ENCODE peak calls at places on chromosomes 16 and 17, in nine cellular contexts. One of them, this sample, is unnamed.

GRCh38 chr17:40558651-40559015 is 6.6 kb downstream of the CCR7 start:
- DNase-seq in IMR-90: no peak
- DNase-seq in fibroblast of pulmonary artery: no peak
- DNase-seq in H1: no peak
- DNase-seq in HFF-Myc: no peak
- DNase-seq in uterus: no peak
- DNase-seq in Panc1: no peak
- DNase-seq in left ventricle myocardium inferior: no peak
- DNase-seq in hepatocyte: no peak
- DNase-seq in this sample: no peak

GRCh38 chr16:49857423-49858181 is 1.7 kb upstream of the ZNF423 start:
- DNase-seq in IMR-90: peak; percentile 11
- DNase-seq in fibroblast of pulmonary artery: peak; percentile 69
- DNase-seq in H1: peak; percentile 89
- DNase-seq in HFF-Myc: no peak
- DNase-seq in uterus: peak; percentile 59
- DNase-seq in Panc1: no peak
- DNase-seq in left ventricle myocardium inferior: peak; percentile 61
- DNase-seq in hepatocyte: peak; percentile 85
- DNase-seq in this sample: peak; percentile 46

GRCh38 chr16:73037331-73037745 is 10.6 kb downstream of the ZFHX3 start:
- DNase-seq in IMR-90: no peak
- DNase-seq in fibroblast of pulmonary artery: no peak
- DNase-seq in H1: no peak
- DNase-seq in HFF-Myc: no peak
- DNase-seq in uterus: no peak
- DNase-seq in Panc1: no peak
- DNase-seq in left ventricle myocardium inferior: peak; percentile 49
- DNase-seq in hepatocyte: no peak
- DNase-seq in this sample: no peak

GRCh38 chr17:77825621-77826020 is 132.9 kb upstream of the TNRC6C start:
- DNase-seq in IMR-90: no peak
- DNase-seq in fibroblast of pulmonary artery: no peak
- DNase-seq in H1: no peak
- DNase-seq in HFF-Myc: no peak
- DNase-seq in uterus: no peak
- DNase-seq in Panc1: no peak
- DNase-seq in left ventricle myocardium inferior: no peak
- DNase-seq in hepatocyte: no peak
- DNase-seq in this sample: no peak

GRCh38 chr17:27544350-27545131 is 86.4 kb upstream of the LGALS9 start:
- DNase-seq in IMR-90: peak; percentile 63
- DNase-seq in fibroblast of pulmonary artery: peak; percentile 36
- DNase-seq in H1: no peak
- DNase-seq in HFF-Myc: no peak
- DNase-seq in uterus: no peak
- DNase-seq in Panc1: no peak
- DNase-seq in left ventricle myocardium inferior: no peak
- DNase-seq in hepatocyte: no peak
- DNase-seq in this sample: no peak

GRCh38 chr17:725084-725483 is 7.3 kb upstream of the TLCD3A start:
- DNase-seq in IMR-90: no peak
- DNase-seq in fibroblast of pulmonary artery: no peak
- DNase-seq in H1: no peak
- DNase-seq in HFF-Myc: no peak
- DNase-seq in uterus: no peak
- DNase-seq in Panc1: no peak
- DNase-seq in left ventricle myocardium inferior: no peak
- DNase-seq in hepatocyte: no peak
- DNase-seq in this sample: no peak

GRCh38 chr16:65534121-65534528 is 412.3 kb upstream of the CDH11 start:
- DNase-seq in IMR-90: peak; percentile 43
- DNase-seq in fibroblast of pulmonary artery: peak; percentile 22
- DNase-seq in H1: no peak
- DNase-seq in HFF-Myc: no peak
- DNase-seq in uterus: no peak
- DNase-seq in Panc1: no peak
- DNase-seq in left ventricle myocardium inferior: no peak
- DNase-seq in hepatocyte: no peak
- DNase-seq in this sample: no peak

GRCh38 chr16:29925173-29925804 is 737 bp downstream of the KCTD13 start:
- DNase-seq in IMR-90: no peak
- DNase-seq in fibroblast of pulmonary artery: no peak
- DNase-seq in H1: no peak
- DNase-seq in HFF-Myc: no peak
- DNase-seq in uterus: no peak
- DNase-seq in Panc1: no peak
- DNase-seq in left ventricle myocardium inferior: no peak
- DNase-seq in hepatocyte: no peak
- DNase-seq in this sample: peak; percentile 16

GRCh38 chr17:27241346-27241946 is 52.5 kb upstream of the WSB1 start:
- DNase-seq in IMR-90: peak; percentile 10
- DNase-seq in fibroblast of pulmonary artery: peak; percentile 40
- DNase-seq in H1: no peak
- DNase-seq in HFF-Myc: no peak
- DNase-seq in uterus: no peak
- DNase-seq in Panc1: no peak
- DNase-seq in left ventricle myocardium inferior: no peak
- DNase-seq in hepatocyte: peak; percentile 71
- DNase-seq in this sample: peak; percentile 72

GRCh38 chr16:29708917-29709600 is 30.1 kb downstream of the QPRT start:
- DNase-seq in IMR-90: no peak
- DNase-seq in fibroblast of pulmonary artery: no peak
- DNase-seq in H1: peak; percentile 73
- DNase-seq in HFF-Myc: no peak
- DNase-seq in uterus: no peak
- DNase-seq in Panc1: no peak
- DNase-seq in left ventricle myocardium inferior: no peak
- DNase-seq in hepatocyte: no peak
- DNase-seq in this sample: no peak

GRCh38 chr17:40286473-40286872 is 1.2 kb upstream of the CDC6 start:
- DNase-seq in IMR-90: no peak
- DNase-seq in fibroblast of pulmonary artery: no peak
- DNase-seq in H1: no peak
- DNase-seq in HFF-Myc: no peak
- DNase-seq in uterus: no peak
- DNase-seq in Panc1: no peak
- DNase-seq in left ventricle myocardium inferior: no peak
- DNase-seq in hepatocyte: no peak
- DNase-seq in this sample: no peak

GRCh38 chr17:63838586-63839184 is 3.8 kb downstream of the SMARCD2 start:
- DNase-seq in IMR-90: peak; percentile 45
- DNase-seq in fibroblast of pulmonary artery: peak; percentile 89
- DNase-seq in H1: no peak
- DNase-seq in HFF-Myc: no peak
- DNase-seq in uterus: peak; percentile 94
- DNase-seq in Panc1: no peak
- DNase-seq in left ventricle myocardium inferior: peak; percentile 93
- DNase-seq in hepatocyte: peak; percentile 64
- DNase-seq in this sample: peak; percentile 91

GRCh38 chr17:7133916-7134315 is 19.3 kb upstream of the ASGR2 start:
- DNase-seq in IMR-90: no peak
- DNase-seq in fibroblast of pulmonary artery: no peak
- DNase-seq in H1: no peak
- DNase-seq in HFF-Myc: no peak
- DNase-seq in uterus: no peak
- DNase-seq in Panc1: no peak
- DNase-seq in left ventricle myocardium inferior: no peak
- DNase-seq in hepatocyte: no peak
- DNase-seq in this sample: no peak

GRCh38 chr17:20890338-20890737 is 152.5 kb downstream of the USP22 start:
- DNase-seq in IMR-90: no peak
- DNase-seq in fibroblast of pulmonary artery: no peak
- DNase-seq in H1: no peak
- DNase-seq in HFF-Myc: no peak
- DNase-seq in uterus: no peak
- DNase-seq in Panc1: no peak
- DNase-seq in left ventricle myocardium inferior: no peak
- DNase-seq in hepatocyte: no peak
- DNase-seq in this sample: no peak

DNA sequence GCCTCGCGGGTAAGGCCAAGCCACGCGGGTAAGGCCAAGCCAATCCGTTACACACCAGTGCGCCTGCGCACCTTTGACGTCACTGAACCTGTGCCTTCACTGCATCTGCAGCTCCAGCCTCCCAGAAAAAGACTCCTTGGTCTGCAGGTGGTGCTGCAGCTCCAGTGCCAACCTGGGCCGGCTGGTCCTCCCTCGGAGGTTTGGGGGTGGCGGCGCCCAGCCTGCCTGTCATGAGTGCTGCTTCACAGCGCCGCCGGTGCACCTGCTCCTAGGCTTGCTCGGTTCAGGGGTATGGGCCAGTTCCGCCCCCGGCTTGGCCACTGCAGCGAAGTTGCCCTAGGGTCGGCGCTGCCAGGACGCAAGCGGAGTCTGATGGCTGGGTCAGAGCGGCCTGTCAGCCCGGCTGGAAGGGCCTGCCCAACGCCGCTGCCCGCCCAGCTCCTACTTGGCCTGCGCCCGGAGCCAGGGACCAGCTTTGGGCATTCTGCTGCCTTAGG is 146.6 kb downstream of the USP22 start:
- DNase-seq in IMR-90: peak; percentile 1
- DNase-seq in fibroblast of pulmonary artery: peak; percentile 17
- DNase-seq in H1: no peak
- DNase-seq in HFF-Myc: no peak
- DNase-seq in uterus: peak; percentile 42
- DNase-seq in Panc1: no peak
- DNase-seq in left ventricle myocardium inferior: no peak
- DNase-seq in hepatocyte: no peak
- DNase-seq in this sample: peak; percentile 23
- TF ChIP-seq CTCF in IMR-90: peak; percentile 9
- TF ChIP-seq CTCF in fibroblast of pulmonary artery: no peak
- TF ChIP-seq CTCF in H1: peak; percentile 20
- TF ChIP-seq CTCF in HFF-Myc: peak; percentile 7
- TF ChIP-seq CTCF in uterus: no peak
- TF ChIP-seq CTCF in Panc1: peak; percentile 43
- TF ChIP-seq CTCF in left ventricle myocardium inferior: no peak
- TF ChIP-seq CTCF in hepatocyte: no peak
- TF ChIP-seq CTCF in this sample: peak; percentile 13

GRCh38 chr17:9813166-9813565 is 8.7 kb downstream of the GSG1L2 start:
- DNase-seq in IMR-90: no peak
- DNase-seq in fibroblast of pulmonary artery: no peak
- DNase-seq in H1: no peak
- DNase-seq in HFF-Myc: no peak
- DNase-seq in uterus: no peak
- DNase-seq in Panc1: no peak
- DNase-seq in left ventricle myocardium inferior: no peak
- DNase-seq in hepatocyte: no peak
- DNase-seq in this sample: no peak
- H3K4me3 ChIP-seq in IMR-90: no peak overlapping the region
- H3K4me3 ChIP-seq in fibroblast of pulmonary artery: no peak overlapping the region
- H3K4me3 ChIP-seq in H1: no peak overlapping the region
- H3K4me3 ChIP-seq in HFF-Myc: no peak overlapping the region
- H3K4me3 ChIP-seq in uterus: no peak overlapping the region
- H3K4me3 ChIP-seq in Panc1: no peak overlapping the region
- H3K4me3 ChIP-seq in left ventricle myocardium inferior: no peak overlapping the region
- H3K4me3 ChIP-seq in hepatocyte: no peak overlapping the region
- H3K4me3 ChIP-seq in this sample: no peak overlapping the region

DNA sequence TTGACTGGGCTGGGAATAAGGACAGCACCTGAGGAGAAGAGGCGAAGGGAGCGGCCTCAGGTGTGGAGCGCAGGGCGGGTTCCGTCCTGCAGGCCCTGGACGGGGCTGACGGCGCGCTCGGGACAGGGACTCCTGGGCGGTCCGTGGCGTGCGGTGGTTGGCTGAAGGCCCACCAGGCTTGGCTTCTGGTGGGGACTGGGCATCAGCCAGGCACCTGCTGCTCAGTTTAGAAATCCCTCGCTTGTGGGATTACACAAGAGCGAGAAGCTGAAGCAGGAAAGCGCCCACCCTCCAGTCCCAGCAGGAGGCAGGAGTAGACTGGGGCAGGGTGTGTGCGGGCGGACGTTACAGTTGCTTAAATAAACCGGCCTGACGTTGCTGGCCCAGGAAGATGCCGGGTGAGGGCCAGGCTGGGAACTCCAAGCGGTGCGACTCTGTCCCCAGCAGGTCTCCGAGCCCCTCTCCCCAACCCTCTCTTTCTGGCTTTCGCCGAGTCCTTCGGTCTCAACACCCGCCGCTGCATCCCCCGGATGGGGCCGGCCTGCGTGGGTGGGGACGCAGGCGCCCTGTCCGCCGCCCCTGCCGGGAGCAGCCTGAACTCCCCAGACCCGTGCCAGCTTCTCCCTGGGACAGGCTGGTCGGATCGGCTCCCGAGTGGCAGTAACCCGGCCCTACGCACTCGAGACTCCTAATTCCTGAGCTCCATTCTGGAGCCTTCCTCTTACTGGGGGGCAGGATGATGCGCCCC is 639 bp downstream of the MIF4GD start:
- DNase-seq in IMR-90: peak; percentile 76
- DNase-seq in fibroblast of pulmonary artery: peak; percentile 80
- DNase-seq in H1: peak; percentile 81
- DNase-seq in HFF-Myc: no peak
- DNase-seq in uterus: peak; percentile 60
- DNase-seq in Panc1: peak; percentile 35
- DNase-seq in left ventricle myocardium inferior: peak; percentile 62
- DNase-seq in hepatocyte: peak; percentile 88
- DNase-seq in this sample: peak; percentile 70
- TF ChIP-seq CTCF in IMR-90: peak; percentile 63
- TF ChIP-seq CTCF in fibroblast of pulmonary artery: peak; percentile 46
- TF ChIP-seq CTCF in H1: no peak
- TF ChIP-seq CTCF in HFF-Myc: peak; percentile 59
- TF ChIP-seq CTCF in uterus: peak; percentile 22
- TF ChIP-seq CTCF in Panc1: no peak
- TF ChIP-seq CTCF in left ventricle myocardium inferior: peak; percentile 15
- TF ChIP-seq CTCF in hepatocyte: peak; percentile 49
- TF ChIP-seq CTCF in this sample: peak; percentile 47

GRCh38 chr17:81403040-81403467 is 7.8 kb downstream of the BAHCC1 start:
- DNase-seq in IMR-90: peak; percentile 46
- DNase-seq in fibroblast of pulmonary artery: no peak
- DNase-seq in H1: no peak
- DNase-seq in HFF-Myc: no peak
- DNase-seq in uterus: no peak
- DNase-seq in Panc1: no peak
- DNase-seq in left ventricle myocardium inferior: no peak
- DNase-seq in hepatocyte: no peak
- DNase-seq in this sample: peak; percentile 59

GRCh38 chr17:81405382-81406005 is 10.2 kb downstream of the BAHCC1 start:
- DNase-seq in IMR-90: no peak
- DNase-seq in fibroblast of pulmonary artery: peak; percentile 96
- DNase-seq in H1: no peak
- DNase-seq in HFF-Myc: no peak
- DNase-seq in uterus: peak; percentile 95
- DNase-seq in Panc1: no peak
- DNase-seq in left ventricle myocardium inferior: peak; percentile 78
- DNase-seq in hepatocyte: peak; percentile 55
- DNase-seq in this sample: peak; percentile 98

GRCh38 chr17:81402530-81402941 is 7.3 kb downstream of the BAHCC1 start:
- DNase-seq in IMR-90: no peak
- DNase-seq in fibroblast of pulmonary artery: no peak
- DNase-seq in H1: no peak
- DNase-seq in HFF-Myc: no peak
- DNase-seq in uterus: no peak
- DNase-seq in Panc1: no peak
- DNase-seq in left ventricle myocardium inferior: peak; percentile 60
- DNase-seq in hepatocyte: no peak
- DNase-seq in this sample: peak; percentile 50

GRCh38 chr17:81404557-81405165 is 9.4 kb downstream of the BAHCC1 start:
- DNase-seq in IMR-90: no peak
- DNase-seq in fibroblast of pulmonary artery: no peak
- DNase-seq in H1: no peak
- DNase-seq in HFF-Myc: no peak
- DNase-seq in uterus: no peak
- DNase-seq in Panc1: no peak
- DNase-seq in left ventricle myocardium inferior: no peak
- DNase-seq in hepatocyte: no peak
- DNase-seq in this sample: no peak

GRCh38 chr17:81403671-81404534 is 8.6 kb downstream of the BAHCC1 start:
- DNase-seq in IMR-90: no peak
- DNase-seq in fibroblast of pulmonary artery: no peak
- DNase-seq in H1: no peak
- DNase-seq in HFF-Myc: no peak
- DNase-seq in uterus: peak; percentile 76
- DNase-seq in Panc1: no peak
- DNase-seq in left ventricle myocardium inferior: peak; percentile 42
- DNase-seq in hepatocyte: no peak
- DNase-seq in this sample: peak; percentile 83
- H3K4me3 ChIP-seq in IMR-90: no peak overlapping the region
- H3K4me3 ChIP-seq in fibroblast of pulmonary artery: no peak overlapping the region
- H3K4me3 ChIP-seq in H1: no peak overlapping the region
- H3K4me3 ChIP-seq in HFF-Myc: no peak overlapping the region
- H3K4me3 ChIP-seq in uterus: peak overlapping the region; percentile 30
- H3K4me3 ChIP-seq in Panc1: peak overlapping the region; percentile 0
- H3K4me3 ChIP-seq in left ventricle myocardium inferior: peak overlapping the region; percentile 96
- H3K4me3 ChIP-seq in hepatocyte: no peak overlapping the region
- H3K4me3 ChIP-seq in this sample: peak overlapping the region; percentile 49